ENCODE peak calls at places on chromosomes 12 and 14, in six cellular contexts. W is NCI-H524, V is H4, D is GM18507, P is upper lobe of right lung, J is mesenchymal stem cell. E is an unnamed sample.

GRCh38 chr14:105374389-105374788 is 23.9 kb upstream of the TEX22 start:
- DNase-seq in W (no peak), D (no peak), J (no peak), V (no peak), P (no peak), E (no peak)

GRCh38 chr12:130162267-130162666 is at the start of gene FZD10:
- DNase-seq in W (peak), P (peak), J (peak), V (peak), D (no peak), E (no peak)

GRCh38 chr14:76615331-76615730 is 145.9 kb upstream of the VASH1 start:
- DNase-seq in D (no peak), W (no peak), V (no peak), P (no peak), J (no peak), E (no peak)

GRCh38 chr12:51419473-51420228 is 5.0 kb upstream of the SLC4A8 start:
- DNase-seq in W (peak), V (no peak), J (no peak), D (no peak), P (no peak), E (no peak)

GRCh38 chr14:47852278-47852677 is 176.9 kb upstream of the MDGA2 start:
- DNase-seq in V (no peak), D (no peak), J (no peak), P (no peak), W (no peak), E (no peak)

GRCh38 chr14:61438497-61438859 is 117.1 kb downstream of the PRKCH start:
- DNase-seq in V (no peak), W (no peak), J (peak), D (no peak), P (no peak), E (peak)

GRCh38 chr12:116697305-116698130 is 40.4 kb downstream of the SPRING1 start:
- DNase-seq in V (peak), J (no peak), P (no peak), D (no peak), W (peak), E (no peak)

GRCh38 chr14:31945074-31945613 is 132.0 kb upstream of the ARHGAP5 start:
- DNase-seq in D (no peak), P (no peak), W (peak), V (no peak), J (no peak), E (no peak)

GRCh38 chr14:31936100-31936499 is 141.0 kb upstream of the ARHGAP5 start:
- DNase-seq in P (no peak), J (no peak), D (no peak), V (no peak), W (no peak), E (no peak)

GRCh38 chr14:106845286-106846087 is 1319.1 kb downstream of the TMEM121 start:
- DNase-seq in P (peak), W (peak), V (peak), D (no peak), J (no peak), E (no peak)

GRCh38 chr12:95182868-95183415 is 34.3 kb downstream of the FGD6 start:
- DNase-seq in J (peak), V (peak), P (no peak), D (no peak), W (no peak), E (no peak)

GRCh38 chr14:35829449-35829848 is 3.3 kb downstream of the BRMS1L start:
- DNase-seq in J (no peak), V (no peak), D (no peak), W (no peak), P (no peak), E (no peak)

GRCh38 chr14:68451676-68452387 is 341.0 kb downstream of the ZFP36L1 start:
- DNase-seq in J (no peak), D (no peak), V (no peak), P (no peak), W (no peak), E (no peak)

GRCh38 chr12:66187016-66187415 is 2.0 kb upstream of the IRAK3 start:
- DNase-seq in P (no peak), D (no peak), V (no peak), J (no peak), W (no peak), E (no peak)

GRCh38 chr14:96592591-96593388 is 90.6 kb downstream of the PAPOLA start:
- DNase-seq in V (no peak), J (no peak), W (no peak), D (peak), P (peak), E (peak)

E was measured in foreskin melanocyte.